ENCODE peak calls at places on chromosomes 13 and 19, in nine cellular contexts. O is GM12892; F is CD8-positive, alpha-beta T cell; Q is iris pigment epithelial cell; R is activated naive CD8-positive, alpha-beta T cell treated with anti-CD3 and anti-CD28 coated beads, Interleukin-2, amount 50 U/mL, for 16 hours; D is AG04450; B is SJCRH30; W is head of caudate nucleus; P is prostate gland. U is an unnamed sample.

GRCh38 chr19:48749571-48750198 is 2.8 kb downstream of the FUT1 start:
- DNase-seq in O (no peak), F (no peak), Q (no peak), R (no peak), D (no peak), B (no peak), W (no peak), P (no peak), U (no peak)

GRCh38 chr19:2986951-2987491 is 9.7 kb downstream of the TLE6 start:
- DNase-seq in O (no peak), F (no peak), Q (no peak), R (no peak), D (no peak), B (peak), W (no peak), P (no peak), U (no peak)

GRCh38 chr13:30685320-30685859 is 50.0 kb upstream of the ALOX5AP start:
- DNase-seq in O (no peak), F (no peak), Q (no peak), R (no peak), D (no peak), B (peak), W (no peak), P (no peak), U (no peak)

GRCh38 chr13:114089341-114089740 is 43.1 kb downstream of the RASA3 start:
- DNase-seq in O (no peak), F (no peak), Q (no peak), R (no peak), D (no peak), B (no peak), W (peak), P (no peak), U (no peak)

GRCh38 chr19:41353466-41354342 is at the start of gene TGFB1:
- DNase-seq in O (peak), F (peak), Q (peak), R (peak), D (peak), B (peak), W (peak), P (peak), U (no peak)

GRCh38 chr13:110471833-110472162 is 89.7 kb downstream of the RAB20 start:
- DNase-seq in O (peak), F (no peak), Q (peak), R (no peak), D (no peak), B (peak), W (peak), P (no peak), U (no peak)

GRCh38 chr19:6459356-6460098 is at the start of gene SLC25A23:
- DNase-seq in O (peak), F (peak), Q (peak), R (no peak), D (peak), B (peak), W (peak), P (peak), U (peak)

GRCh38 chr13:38223093-38223492 is 126.6 kb upstream of the UFM1 start:
- DNase-seq in O (no peak), F (no peak), Q (peak), R (no peak), D (no peak), B (peak), W (no peak), P (no peak), U (no peak)

GRCh38 chr13:35179494-35179893 is 237.4 kb downstream of the NBEA start:
- DNase-seq in O (no peak), F (no peak), Q (no peak), R (no peak), D (no peak), B (no peak), W (no peak), P (no peak), U (no peak)

GRCh38 chr13:104014803-104015645 is 948.8 kb upstream of the SLC10A2 start:
- DNase-seq in O (no peak), F (no peak), Q (peak), R (no peak), D (no peak), B (peak), W (no peak), P (no peak), U (no peak)

GRCh38 chr19:54178581-54179261 is 5.8 kb upstream of the TMC4 start:
- DNase-seq in O (no peak), F (no peak), Q (no peak), R (no peak), D (no peak), B (peak), W (peak), P (no peak), U (no peak)

GRCh38 chr19:10858204-10858828 is 10.1 kb downstream of the C19orf38 start:
- DNase-seq in O (no peak), F (peak), Q (no peak), R (no peak), D (no peak), B (peak), W (no peak), P (no peak), U (no peak)

GRCh38 chr19:2148482-2149135 is 2.8 kb downstream of the AP3D1 start:
- DNase-seq in O (no peak), F (no peak), Q (no peak), R (no peak), D (no peak), B (no peak), W (peak), P (no peak), U (no peak)

GRCh38 chr19:45939792-45940514 is 25.4 kb upstream of the NANOS2 start:
- DNase-seq in O (no peak), F (no peak), Q (no peak), R (no peak), D (no peak), B (no peak), W (no peak), P (no peak), U (no peak)

GRCh38 chr19:18895828-18896341 is at the start of gene CERS1:
- DNase-seq in O (no peak), F (no peak), Q (no peak), R (no peak), D (no peak), B (peak), W (peak), P (no peak), U (no peak)

GRCh38 chr13:113886561-113887112 is 22.8 kb upstream of the GAS6 start:
- DNase-seq in O (no peak), F (no peak), Q (no peak), R (no peak), D (no peak), B (no peak), W (no peak), P (no peak), U (no peak)

GRCh38 chr13:95710313-95710712 is 33.4 kb downstream of the DNAJC3 start:
- DNase-seq in O (no peak), F (no peak), Q (peak), R (no peak), D (peak), B (no peak), W (no peak), P (no peak), U (no peak)

GRCh38 chr19:45670670-45671453 is 2.8 kb downstream of the GIPR start:
- DNase-seq in O (peak), F (peak), Q (peak), R (peak), D (peak), B (peak), W (peak), P (peak), U (no peak)

GRCh38 chr19:14146789-14147216 is 10.4 kb upstream of the ASF1B start:
- DNase-seq in O (no peak), F (no peak), Q (peak), R (no peak), D (peak), B (no peak), W (peak), P (no peak), U (peak)

GRCh38 chr19:58518261-58519086 is 1.1 kb downstream of the ZBTB45 start:
- DNase-seq in O (no peak), F (no peak), Q (no peak), R (no peak), D (no peak), B (no peak), W (no peak), P (no peak), U (no peak)

U was measured in HS-5.